ENCODE peak calls at places on chromosomes 1 and 21, in five cellular contexts. E, S, T, M and N are unnamed samples.

GRCh38 chr1:43800801-43801200 is 93.5 kb downstream of the ST3GAL3 start:
- DNase-seq in E (no peak), S (no peak), T (no peak), M (no peak), N (no peak)

GRCh38 chr1:228490120-228491078 is 3.2 kb downstream of the RNF187 start:
- DNase-seq in E (peak), S (no peak), T (peak), M (no peak), N (no peak)

GRCh38 chr21:41227357-41228005 is 59.5 kb downstream of the BACE2 start:
- DNase-seq in E (no peak), S (no peak), T (no peak), M (no peak), N (no peak)

GRCh38 chr1:20359451-20360330 is 69.0 kb downstream of the VWA5B1 start:
- DNase-seq in E (no peak), S (no peak), T (no peak), M (no peak), N (no peak)

GRCh38 chr1:236069796-236070195 is 4.9 kb upstream of the NID1 start:
- DNase-seq in E (no peak), S (no peak), T (no peak), M (no peak), N (no peak)

GRCh38 chr1:54850082-54850730 is 36.8 kb downstream of the DHCR24 start:
- DNase-seq in E (no peak), S (no peak), T (no peak), M (no peak), N (no peak)

GRCh38 chr21:44800103-44800502 is 1.5 kb downstream of the UBE2G2 start:
- DNase-seq in E (no peak), S (no peak), T (peak), M (peak), N (no peak)

GRCh38 chr1:100455478-100456072 is 82.4 kb upstream of the GPR88 start:
- DNase-seq in E (no peak), S (no peak), T (no peak), M (no peak), N (no peak)

GRCh38 chr1:112533029-112533428 is 24.3 kb downstream of the WNT2B start:
- DNase-seq in E (no peak), S (no peak), T (no peak), M (no peak), N (no peak)

GRCh38 chr1:77672374-77672773 is 10.1 kb downstream of the ZZZ3 start:
- DNase-seq in E (no peak), S (no peak), T (no peak), M (no peak), N (no peak)

GRCh38 chr1:228298471-228298870 is 90.6 kb downstream of the OBSCN start:
- DNase-seq in E (no peak), S (no peak), T (no peak), M (no peak), N (no peak)

GRCh38 chr1:156999596-157000320 is 45.8 kb downstream of the ARHGEF11 start:
- DNase-seq in E (no peak), S (no peak), T (no peak), M (no peak), N (no peak)

GRCh38 chr1:116878804-116879477 is 30.8 kb upstream of the PTGFRN start:
- DNase-seq in E (no peak), S (no peak), T (no peak), M (peak), N (no peak)

GRCh38 chr1:104929280-104929679 is 1179.6 kb downstream of the AMY1C start:
- DNase-seq in E (no peak), S (no peak), T (no peak), M (no peak), N (no peak)

GRCh38 chr1:218524526-218524925 is 179.4 kb downstream of the TGFB2 start:
- DNase-seq in E (no peak), S (no peak), T (no peak), M (no peak), N (no peak)

GRCh38 chr1:209589440-209589839 is 5.9 kb downstream of the CAMK1G start:
- DNase-seq in E (no peak), S (no peak), T (no peak), M (no peak), N (no peak)

GRCh38 chr1:209593747-209594146 is 10.2 kb downstream of the CAMK1G start:
- DNase-seq in E (no peak), S (no peak), T (no peak), M (no peak), N (no peak)

GRCh38 chr1:209589863-209590262 is 6.3 kb downstream of the CAMK1G start:
- DNase-seq in E (no peak), S (no peak), T (no peak), M (no peak), N (no peak)

GRCh38 chr1:209587778-209588177 is 4.3 kb downstream of the CAMK1G start:
- DNase-seq in E (no peak), S (no peak), T (peak), M (no peak), N (no peak)

GRCh38 chr1:209590405-209590804 is 6.9 kb downstream of the CAMK1G start:
- DNase-seq in E (no peak), S (no peak), T (peak), M (peak), N (no peak)
- TF ChIP-seq CTCF in E (peak), S (no peak), T (no peak), M (peak), N (peak)

DNA sequence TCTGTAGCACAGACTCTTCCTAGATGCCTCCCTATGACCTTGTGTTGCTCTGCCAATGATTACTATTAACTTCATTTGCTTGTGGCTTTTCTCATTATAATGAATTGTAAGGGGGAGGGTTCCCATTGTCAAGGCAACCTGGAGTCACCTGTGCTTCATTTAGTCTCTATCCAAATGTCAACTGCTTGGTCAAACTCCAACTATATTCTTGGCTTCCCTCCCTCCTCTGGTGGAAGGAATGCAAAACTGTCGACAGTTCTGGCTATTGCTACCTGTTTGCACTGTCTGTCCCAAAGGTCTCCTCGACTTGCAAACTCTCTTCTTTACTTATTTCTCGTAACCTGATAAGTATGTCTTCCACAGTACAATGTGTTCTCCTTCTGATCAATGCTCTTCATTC is 100.3 kb downstream of the CACNA1E start:
- DNase-seq in E (no peak), S (no peak), T (no peak), M (peak), N (no peak)
- TF ChIP-seq CTCF in E (no peak), S (no peak), T (no peak), M (peak), N (peak)

GRCh38 chr1:25797939-25798338 is 2.1 kb upstream of the SELENON start:
- DNase-seq in E (no peak), S (peak), T (peak), M (peak), N (no peak)
- TF ChIP-seq CTCF in E (peak), S (no peak), T (peak), M (peak), N (peak)

DNA sequence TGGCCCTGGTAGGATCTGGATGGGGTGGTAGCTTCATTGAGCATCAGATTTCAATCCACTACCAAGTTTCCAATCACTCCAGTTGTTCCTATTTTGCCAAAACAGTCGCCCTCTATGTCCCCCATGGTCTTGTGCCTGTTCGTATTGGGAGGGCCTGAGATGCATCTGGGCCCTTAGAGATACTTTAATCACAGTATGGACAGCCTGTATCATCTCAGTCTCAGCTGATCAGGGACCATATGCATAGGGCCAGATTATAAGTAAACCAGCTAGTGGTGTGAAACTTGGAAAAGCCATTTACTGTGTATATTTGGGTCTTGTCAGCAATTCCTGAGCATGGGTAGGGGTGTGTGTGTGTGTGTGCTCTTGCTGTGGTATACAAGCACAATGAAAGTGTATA is 22.8 kb downstream of the SH3BGR start:
- DNase-seq in E (no peak), S (no peak), T (no peak), M (no peak), N (no peak)
- TF ChIP-seq CTCF in E (no peak), S (no peak), T (no peak), M (no peak), N (no peak)

DNA sequence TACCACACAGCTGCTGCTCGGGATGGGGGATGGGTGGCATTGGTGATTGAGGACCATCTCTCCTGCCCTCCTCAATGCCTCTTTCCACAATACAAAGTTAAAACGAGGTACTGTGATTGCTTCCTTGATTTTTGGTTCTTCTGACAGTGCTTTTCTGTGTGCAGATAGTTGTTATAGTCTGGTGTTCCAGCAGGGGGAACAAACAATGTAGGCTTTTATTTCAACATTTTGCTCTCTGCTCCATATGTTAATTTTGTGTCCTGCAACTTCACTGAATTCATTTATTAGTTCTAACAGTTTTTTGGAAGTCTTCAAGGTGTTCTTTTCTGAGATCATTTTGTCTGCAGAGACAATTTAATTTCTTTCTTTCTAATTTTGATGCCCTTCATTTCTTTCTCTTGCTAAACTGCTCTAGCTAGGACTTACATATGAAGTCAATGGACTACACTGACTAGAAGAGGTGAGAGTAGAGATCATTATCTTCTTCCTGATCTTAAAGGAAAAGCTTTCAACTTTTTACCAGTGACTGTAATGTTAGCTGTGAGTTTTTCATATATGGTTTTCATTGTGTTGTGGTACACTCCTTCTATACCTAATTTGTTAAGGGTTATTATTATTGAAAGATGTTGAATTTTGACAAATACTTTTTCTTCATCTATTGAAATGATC is 45.4 kb downstream of the TNFSF18 start:
- DNase-seq in E (no peak), S (no peak), T (no peak), M (no peak), N (no peak)
- TF ChIP-seq CTCF in E (peak), S (no peak), T (no peak), M (no peak), N (no peak)

GRCh38 chr1:222004784-222005183 is 262.9 kb upstream of the DUSP10 start:
- DNase-seq in E (no peak), S (no peak), T (no peak), M (no peak), N (no peak)

GRCh38 chr1:222006715-222007114 is 264.8 kb upstream of the DUSP10 start:
- DNase-seq in E (no peak), S (no peak), T (no peak), M (no peak), N (no peak)

GRCh38 chr1:222012816-222013215 is 270.9 kb upstream of the DUSP10 start:
- DNase-seq in E (no peak), S (no peak), T (no peak), M (no peak), N (no peak)

GRCh38 chr1:222010306-222010705 is 268.4 kb upstream of the DUSP10 start:
- DNase-seq in E (no peak), S (no peak), T (no peak), M (no peak), N (no peak)

DNA sequence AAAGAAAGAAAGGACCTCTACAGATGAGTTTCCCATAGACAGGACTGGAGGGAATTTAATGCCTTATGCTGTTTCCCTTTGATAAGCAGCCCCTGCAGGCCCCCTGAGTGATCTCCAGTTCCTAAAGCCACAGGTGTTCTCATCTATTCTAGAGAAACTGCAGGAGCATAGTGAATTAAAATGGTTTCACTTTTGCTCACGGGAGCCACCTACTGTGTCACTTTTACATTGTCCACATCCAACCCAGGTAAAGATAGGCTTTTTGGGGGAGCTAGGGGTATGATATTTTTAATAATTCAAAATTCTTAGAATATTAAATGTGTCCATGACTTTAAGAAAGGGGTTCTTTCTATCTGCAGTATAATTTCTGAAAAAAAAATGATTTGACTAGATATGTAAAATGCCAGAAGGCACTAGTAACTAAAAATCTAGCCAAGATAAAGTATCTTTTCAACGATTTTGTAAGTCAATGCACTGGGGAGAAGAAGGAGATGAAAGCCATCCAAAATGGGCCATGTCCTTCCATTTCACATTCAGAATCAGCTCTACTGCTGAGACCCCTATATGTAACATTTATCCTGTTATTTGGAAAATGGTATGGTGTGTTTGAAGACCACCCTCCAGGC is 267.3 kb upstream of the DUSP10 start:
- DNase-seq in E (no peak), S (peak), T (peak), M (peak), N (no peak)
- TF ChIP-seq CTCF in E (peak), S (peak), T (peak), M (peak), N (no peak)

GRCh38 chr1:246782120-246782900 is 58.1 kb downstream of the SCCPDH start:
- DNase-seq in E (no peak), S (no peak), T (no peak), M (no peak), N (no peak)
- TF ChIP-seq CTCF in E (no peak), S (no peak), T (no peak), M (no peak), N (no peak)

GRCh38 chr1:53393325-53393792 is 65.5 kb upstream of the LRP8 start:
- DNase-seq in E (no peak), S (peak), T (peak), M (peak), N (peak)
- TF ChIP-seq CTCF in E (peak), S (peak), T (peak), M (peak), N (peak)